ENCODE peak calls at places on chromosomes 13 and 19, in ten cellular contexts. One of them, this sample, is unnamed.

GRCh38 chr19:42199440-42200115 is 17.9 kb downstream of the DEDD2 start:
- DNase-seq in AG08396: no peak
- DNase-seq in colonic mucosa: no peak
- DNase-seq in astrocyte of the spinal cord: no peak
- DNase-seq in activated CD4-positive, alpha-beta T cell treated with anti-CD3 and anti-CD28 coated beads, Interleukin-2, amount 50 U/mL, for 24 hours: peak; percentile 28
- DNase-seq in upper lobe of right lung: peak; percentile 77
- DNase-seq in NCI-H2107: no peak
- DNase-seq in SIG-M5: peak; percentile 59
- DNase-seq in T-helper 17 cell: no peak
- DNase-seq in H7: peak; percentile 82
- DNase-seq in this sample: peak; percentile 32

GRCh38 chr19:12880551-12881171 is 588 bp downstream of the DNASE2 start:
- DNase-seq in T-helper 17 cell: no peak
- DNase-seq in upper lobe of right lung: peak; percentile 78
- DNase-seq in NCI-H2107: no peak
- DNase-seq in H7: peak; percentile 85
- DNase-seq in AG08396: peak; percentile 49
- DNase-seq in activated CD4-positive, alpha-beta T cell treated with anti-CD3 and anti-CD28 coated beads, Interleukin-2, amount 50 U/mL, for 24 hours: no peak
- DNase-seq in astrocyte of the spinal cord: no peak
- DNase-seq in SIG-M5: no peak
- DNase-seq in colonic mucosa: peak; percentile 39
- DNase-seq in this sample: no peak

GRCh38 chr19:22616659-22617058 is 17.5 kb upstream of the ZNF492 start:
- DNase-seq in activated CD4-positive, alpha-beta T cell treated with anti-CD3 and anti-CD28 coated beads, Interleukin-2, amount 50 U/mL, for 24 hours: no peak
- DNase-seq in SIG-M5: no peak
- DNase-seq in astrocyte of the spinal cord: no peak
- DNase-seq in colonic mucosa: no peak
- DNase-seq in upper lobe of right lung: peak; percentile 23
- DNase-seq in NCI-H2107: no peak
- DNase-seq in T-helper 17 cell: no peak
- DNase-seq in AG08396: no peak
- DNase-seq in H7: no peak
- DNase-seq in this sample: no peak

GRCh38 chr19:44111910-44112463 is 1.2 kb upstream of the ZNF225 start:
- DNase-seq in colonic mucosa: no peak
- DNase-seq in activated CD4-positive, alpha-beta T cell treated with anti-CD3 and anti-CD28 coated beads, Interleukin-2, amount 50 U/mL, for 24 hours: no peak
- DNase-seq in astrocyte of the spinal cord: peak; percentile 80
- DNase-seq in SIG-M5: no peak
- DNase-seq in NCI-H2107: no peak
- DNase-seq in upper lobe of right lung: no peak
- DNase-seq in T-helper 17 cell: no peak
- DNase-seq in AG08396: peak; percentile 51
- DNase-seq in H7: peak; percentile 38
- DNase-seq in this sample: peak; percentile 7

GRCh38 chr13:50149932-50150331 is 134.7 kb downstream of the KCNRG start:
- DNase-seq in activated CD4-positive, alpha-beta T cell treated with anti-CD3 and anti-CD28 coated beads, Interleukin-2, amount 50 U/mL, for 24 hours: no peak
- DNase-seq in upper lobe of right lung: no peak
- DNase-seq in NCI-H2107: no peak
- DNase-seq in astrocyte of the spinal cord: no peak
- DNase-seq in T-helper 17 cell: no peak
- DNase-seq in H7: no peak
- DNase-seq in colonic mucosa: no peak
- DNase-seq in AG08396: no peak
- DNase-seq in SIG-M5: no peak
- DNase-seq in this sample: peak; percentile 64

GRCh38 chr19:2551172-2551863 is 75.4 kb downstream of the GADD45B start:
- DNase-seq in AG08396: no peak
- DNase-seq in upper lobe of right lung: no peak
- DNase-seq in astrocyte of the spinal cord: no peak
- DNase-seq in colonic mucosa: no peak
- DNase-seq in NCI-H2107: no peak
- DNase-seq in SIG-M5: no peak
- DNase-seq in T-helper 17 cell: no peak
- DNase-seq in H7: peak; percentile 25
- DNase-seq in activated CD4-positive, alpha-beta T cell treated with anti-CD3 and anti-CD28 coated beads, Interleukin-2, amount 50 U/mL, for 24 hours: no peak
- DNase-seq in this sample: no peak

GRCh38 chr19:8558325-8558724 is 18.9 kb downstream of the MYO1F start:
- DNase-seq in SIG-M5: no peak
- DNase-seq in upper lobe of right lung: no peak
- DNase-seq in T-helper 17 cell: no peak
- DNase-seq in astrocyte of the spinal cord: no peak
- DNase-seq in H7: no peak
- DNase-seq in colonic mucosa: no peak
- DNase-seq in NCI-H2107: no peak
- DNase-seq in AG08396: no peak
- DNase-seq in activated CD4-positive, alpha-beta T cell treated with anti-CD3 and anti-CD28 coated beads, Interleukin-2, amount 50 U/mL, for 24 hours: no peak
- DNase-seq in this sample: no peak

GRCh38 chr19:10695401-10696398 is 5.5 kb upstream of the QTRT1 start:
- DNase-seq in activated CD4-positive, alpha-beta T cell treated with anti-CD3 and anti-CD28 coated beads, Interleukin-2, amount 50 U/mL, for 24 hours: peak; percentile 85
- DNase-seq in astrocyte of the spinal cord: peak; percentile 93
- DNase-seq in colonic mucosa: peak; percentile 96
- DNase-seq in AG08396: peak; percentile 95
- DNase-seq in upper lobe of right lung: peak; percentile 97
- DNase-seq in SIG-M5: peak; percentile 57
- DNase-seq in NCI-H2107: peak; percentile 89
- DNase-seq in T-helper 17 cell: peak; percentile 80
- DNase-seq in H7: peak; percentile 98
- DNase-seq in this sample: peak; percentile 98

GRCh38 chr19:14114854-14115253 is 2.7 kb downstream of the PRKACA start:
- DNase-seq in activated CD4-positive, alpha-beta T cell treated with anti-CD3 and anti-CD28 coated beads, Interleukin-2, amount 50 U/mL, for 24 hours: no peak
- DNase-seq in NCI-H2107: no peak
- DNase-seq in T-helper 17 cell: peak; percentile 33
- DNase-seq in AG08396: peak; percentile 41
- DNase-seq in H7: peak; percentile 89
- DNase-seq in colonic mucosa: peak; percentile 60
- DNase-seq in upper lobe of right lung: peak; percentile 80
- DNase-seq in SIG-M5: no peak
- DNase-seq in astrocyte of the spinal cord: no peak
- DNase-seq in this sample: peak; percentile 41

GRCh38 chr13:26816876-26817275 is 56.3 kb upstream of the GPR12 start:
- DNase-seq in activated CD4-positive, alpha-beta T cell treated with anti-CD3 and anti-CD28 coated beads, Interleukin-2, amount 50 U/mL, for 24 hours: no peak
- DNase-seq in H7: no peak
- DNase-seq in SIG-M5: no peak
- DNase-seq in T-helper 17 cell: no peak
- DNase-seq in astrocyte of the spinal cord: no peak
- DNase-seq in AG08396: no peak
- DNase-seq in NCI-H2107: no peak
- DNase-seq in upper lobe of right lung: no peak
- DNase-seq in colonic mucosa: no peak
- DNase-seq in this sample: no peak

GRCh38 chr13:82758056-82758455 is 1124.2 kb downstream of the SLITRK1 start:
- DNase-seq in T-helper 17 cell: no peak
- DNase-seq in H7: peak; percentile 59
- DNase-seq in astrocyte of the spinal cord: no peak
- DNase-seq in NCI-H2107: no peak
- DNase-seq in SIG-M5: no peak
- DNase-seq in AG08396: peak; percentile 12
- DNase-seq in upper lobe of right lung: no peak
- DNase-seq in activated CD4-positive, alpha-beta T cell treated with anti-CD3 and anti-CD28 coated beads, Interleukin-2, amount 50 U/mL, for 24 hours: no peak
- DNase-seq in colonic mucosa: no peak
- DNase-seq in this sample: no peak

GRCh38 chr19:14000691-14001365 is 5.3 kb downstream of the RFX1 start:
- DNase-seq in AG08396: no peak
- DNase-seq in T-helper 17 cell: no peak
- DNase-seq in SIG-M5: no peak
- DNase-seq in H7: no peak
- DNase-seq in astrocyte of the spinal cord: no peak
- DNase-seq in activated CD4-positive, alpha-beta T cell treated with anti-CD3 and anti-CD28 coated beads, Interleukin-2, amount 50 U/mL, for 24 hours: no peak
- DNase-seq in NCI-H2107: no peak
- DNase-seq in upper lobe of right lung: no peak
- DNase-seq in colonic mucosa: no peak
- DNase-seq in this sample: no peak

GRCh38 chr19:38634757-38635482 is 12.5 kb upstream of the ACTN4 start:
- DNase-seq in AG08396: peak; percentile 78
- DNase-seq in astrocyte of the spinal cord: peak; percentile 56
- DNase-seq in activated CD4-positive, alpha-beta T cell treated with anti-CD3 and anti-CD28 coated beads, Interleukin-2, amount 50 U/mL, for 24 hours: peak; percentile 60
- DNase-seq in H7: peak; percentile 91
- DNase-seq in NCI-H2107: peak; percentile 23
- DNase-seq in SIG-M5: no peak
- DNase-seq in colonic mucosa: peak; percentile 83
- DNase-seq in T-helper 17 cell: peak; percentile 67
- DNase-seq in upper lobe of right lung: peak; percentile 86
- DNase-seq in this sample: peak; percentile 68

GRCh38 chr13:20714161-20714560 is 10.7 kb downstream of the IL17D start:
- DNase-seq in H7: no peak
- DNase-seq in activated CD4-positive, alpha-beta T cell treated with anti-CD3 and anti-CD28 coated beads, Interleukin-2, amount 50 U/mL, for 24 hours: no peak
- DNase-seq in SIG-M5: no peak
- DNase-seq in upper lobe of right lung: no peak
- DNase-seq in AG08396: peak; percentile 63
- DNase-seq in NCI-H2107: no peak
- DNase-seq in colonic mucosa: no peak
- DNase-seq in T-helper 17 cell: no peak
- DNase-seq in astrocyte of the spinal cord: peak; percentile 75
- DNase-seq in this sample: no peak

GRCh38 chr13:40398060-40398459 is 268.4 kb downstream of the FOXO1 start:
- DNase-seq in activated CD4-positive, alpha-beta T cell treated with anti-CD3 and anti-CD28 coated beads, Interleukin-2, amount 50 U/mL, for 24 hours: no peak
- DNase-seq in astrocyte of the spinal cord: no peak
- DNase-seq in NCI-H2107: no peak
- DNase-seq in SIG-M5: no peak
- DNase-seq in colonic mucosa: no peak
- DNase-seq in H7: no peak
- DNase-seq in upper lobe of right lung: no peak
- DNase-seq in AG08396: no peak
- DNase-seq in T-helper 17 cell: no peak
- DNase-seq in this sample: no peak

GRCh38 chr19:42505066-42505465 is 23.2 kb downstream of the CEACAM1 start:
- DNase-seq in NCI-H2107: no peak
- DNase-seq in SIG-M5: no peak
- DNase-seq in H7: no peak
- DNase-seq in activated CD4-positive, alpha-beta T cell treated with anti-CD3 and anti-CD28 coated beads, Interleukin-2, amount 50 U/mL, for 24 hours: no peak
- DNase-seq in T-helper 17 cell: no peak
- DNase-seq in AG08396: no peak
- DNase-seq in astrocyte of the spinal cord: no peak
- DNase-seq in colonic mucosa: no peak
- DNase-seq in upper lobe of right lung: no peak
- DNase-seq in this sample: no peak

GRCh38 chr19:18967358-18968146 is 26.5 kb upstream of the HOMER3 start:
- DNase-seq in SIG-M5: no peak
- DNase-seq in AG08396: no peak
- DNase-seq in NCI-H2107: no peak
- DNase-seq in colonic mucosa: peak; percentile 41
- DNase-seq in astrocyte of the spinal cord: peak; percentile 25
- DNase-seq in T-helper 17 cell: no peak
- DNase-seq in activated CD4-positive, alpha-beta T cell treated with anti-CD3 and anti-CD28 coated beads, Interleukin-2, amount 50 U/mL, for 24 hours: no peak
- DNase-seq in H7: no peak
- DNase-seq in upper lobe of right lung: peak; percentile 71
- DNase-seq in this sample: no peak

GRCh38 chr13:52001120-52001731 is 10.0 kb downstream of the ATP7B start:
- DNase-seq in T-helper 17 cell: no peak
- DNase-seq in H7: peak; percentile 69
- DNase-seq in SIG-M5: no peak
- DNase-seq in activated CD4-positive, alpha-beta T cell treated with anti-CD3 and anti-CD28 coated beads, Interleukin-2, amount 50 U/mL, for 24 hours: no peak
- DNase-seq in colonic mucosa: no peak
- DNase-seq in NCI-H2107: no peak
- DNase-seq in AG08396: peak; percentile 45
- DNase-seq in upper lobe of right lung: no peak
- DNase-seq in astrocyte of the spinal cord: peak; percentile 54
- DNase-seq in this sample: peak; percentile 49

GRCh38 chr19:47779524-47780214 is 1.2 kb downstream of the SELENOW start:
- DNase-seq in AG08396: peak; percentile 50
- DNase-seq in T-helper 17 cell: no peak
- DNase-seq in colonic mucosa: peak; percentile 53
- DNase-seq in NCI-H2107: no peak
- DNase-seq in upper lobe of right lung: no peak
- DNase-seq in H7: no peak
- DNase-seq in activated CD4-positive, alpha-beta T cell treated with anti-CD3 and anti-CD28 coated beads, Interleukin-2, amount 50 U/mL, for 24 hours: no peak
- DNase-seq in astrocyte of the spinal cord: no peak
- DNase-seq in SIG-M5: no peak
- DNase-seq in this sample: peak; percentile 29

GRCh38 chr13:46140044-46140443 is 35.2 kb upstream of the CPB2 start:
- DNase-seq in T-helper 17 cell: no peak
- DNase-seq in H7: no peak
- DNase-seq in astrocyte of the spinal cord: no peak
- DNase-seq in colonic mucosa: no peak
- DNase-seq in SIG-M5: no peak
- DNase-seq in upper lobe of right lung: no peak
- DNase-seq in NCI-H2107: no peak
- DNase-seq in AG08396: no peak
- DNase-seq in activated CD4-positive, alpha-beta T cell treated with anti-CD3 and anti-CD28 coated beads, Interleukin-2, amount 50 U/mL, for 24 hours: no peak
- DNase-seq in this sample: no peak

GRCh38 chr19:57803265-57803593 is 11.5 kb downstream of the ZNF552 start:
- DNase-seq in SIG-M5: no peak
- DNase-seq in activated CD4-positive, alpha-beta T cell treated with anti-CD3 and anti-CD28 coated beads, Interleukin-2, amount 50 U/mL, for 24 hours: no peak
- DNase-seq in T-helper 17 cell: no peak
- DNase-seq in H7: no peak
- DNase-seq in AG08396: no peak
- DNase-seq in colonic mucosa: no peak
- DNase-seq in astrocyte of the spinal cord: no peak
- DNase-seq in NCI-H2107: no peak
- DNase-seq in upper lobe of right lung: no peak
- DNase-seq in this sample: no peak

GRCh38 chr13:114123876-114124275 is 8.5 kb downstream of the RASA3 start:
- DNase-seq in astrocyte of the spinal cord: no peak
- DNase-seq in upper lobe of right lung: no peak
- DNase-seq in AG08396: no peak
- DNase-seq in H7: no peak
- DNase-seq in NCI-H2107: no peak
- DNase-seq in colonic mucosa: no peak
- DNase-seq in activated CD4-positive, alpha-beta T cell treated with anti-CD3 and anti-CD28 coated beads, Interleukin-2, amount 50 U/mL, for 24 hours: no peak
- DNase-seq in SIG-M5: no peak
- DNase-seq in T-helper 17 cell: no peak
- DNase-seq in this sample: no peak

GRCh38 chr13:44172411-44172810 is 201.2 kb upstream of the SERP2 start:
- DNase-seq in astrocyte of the spinal cord: no peak
- DNase-seq in H7: no peak
- DNase-seq in colonic mucosa: no peak
- DNase-seq in SIG-M5: no peak
- DNase-seq in AG08396: no peak
- DNase-seq in T-helper 17 cell: no peak
- DNase-seq in activated CD4-positive, alpha-beta T cell treated with anti-CD3 and anti-CD28 coated beads, Interleukin-2, amount 50 U/mL, for 24 hours: no peak
- DNase-seq in NCI-H2107: no peak
- DNase-seq in upper lobe of right lung: no peak
- DNase-seq in this sample: no peak

GRCh38 chr13:51793570-51794273 is 10.2 kb downstream of the DHRS12 start:
- DNase-seq in activated CD4-positive, alpha-beta T cell treated with anti-CD3 and anti-CD28 coated beads, Interleukin-2, amount 50 U/mL, for 24 hours: peak; percentile 72
- DNase-seq in astrocyte of the spinal cord: peak; percentile 87
- DNase-seq in T-helper 17 cell: no peak
- DNase-seq in NCI-H2107: no peak
- DNase-seq in AG08396: peak; percentile 74
- DNase-seq in H7: no peak
- DNase-seq in colonic mucosa: no peak
- DNase-seq in upper lobe of right lung: no peak
- DNase-seq in SIG-M5: peak; percentile 56
- DNase-seq in this sample: no peak

GRCh38 chr19:2426661-2427322 is 594 bp downstream of the TIMM13 start:
- DNase-seq in AG08396: peak; percentile 85
- DNase-seq in SIG-M5: no peak
- DNase-seq in colonic mucosa: peak; percentile 58
- DNase-seq in upper lobe of right lung: peak; percentile 80
- DNase-seq in activated CD4-positive, alpha-beta T cell treated with anti-CD3 and anti-CD28 coated beads, Interleukin-2, amount 50 U/mL, for 24 hours: peak; percentile 25
- DNase-seq in H7: peak; percentile 95
- DNase-seq in astrocyte of the spinal cord: no peak
- DNase-seq in T-helper 17 cell: no peak
- DNase-seq in NCI-H2107: no peak
- DNase-seq in this sample: peak; percentile 40